ENCODE peak calls at places on chromosome 11, in seven cellular contexts. One of them, this sample, is unnamed.

GRCh38 chr11:73384871-73385692 is 8.9 kb downstream of the RELT start:
- DNase-seq in lower leg skin: no peak
- DNase-seq in stomach: peak
- DNase-seq in heart left ventricle: peak
- DNase-seq in OCI-LY7: peak
- DNase-seq in HCT116: no peak
- DNase-seq in fibroblast of villous mesenchyme: peak
- DNase-seq in this sample: peak

GRCh38 chr11:128813729-128814128 is 53.4 kb downstream of the KCNJ1 start:
- DNase-seq in lower leg skin: no peak
- DNase-seq in stomach: no peak
- DNase-seq in heart left ventricle: no peak
- DNase-seq in fibroblast of villous mesenchyme: no peak
- DNase-seq in OCI-LY7: no peak
- DNase-seq in HCT116: no peak
- DNase-seq in this sample: no peak

GRCh38 chr11:85076535-85077330 is 550.4 kb downstream of the DLG2 start:
- DNase-seq in lower leg skin: no peak
- DNase-seq in stomach: no peak
- DNase-seq in OCI-LY7: no peak
- DNase-seq in heart left ventricle: no peak
- DNase-seq in fibroblast of villous mesenchyme: no peak
- DNase-seq in HCT116: no peak
- DNase-seq in this sample: peak

GRCh38 chr11:14414470-14415461 is 55.8 kb upstream of the RRAS2 start:
- DNase-seq in OCI-LY7: no peak
- DNase-seq in lower leg skin: no peak
- DNase-seq in stomach: no peak
- DNase-seq in heart left ventricle: no peak
- DNase-seq in HCT116: no peak
- DNase-seq in fibroblast of villous mesenchyme: peak
- DNase-seq in this sample: no peak

GRCh38 chr11:8839957-8840945 is 70.7 kb upstream of the AKIP1 start:
- DNase-seq in HCT116: no peak
- DNase-seq in heart left ventricle: peak
- DNase-seq in stomach: peak
- DNase-seq in lower leg skin: no peak
- DNase-seq in fibroblast of villous mesenchyme: peak
- DNase-seq in OCI-LY7: no peak
- DNase-seq in this sample: peak

GRCh38 chr11:10654211-10655150 is 39.1 kb downstream of the IRAG1 start:
- DNase-seq in fibroblast of villous mesenchyme: peak
- DNase-seq in OCI-LY7: peak
- DNase-seq in stomach: no peak
- DNase-seq in heart left ventricle: no peak
- DNase-seq in HCT116: peak
- DNase-seq in lower leg skin: no peak
- DNase-seq in this sample: peak

GRCh38 chr11:73463359-73463758 is 87.2 kb downstream of the RELT start:
- DNase-seq in stomach: no peak
- DNase-seq in fibroblast of villous mesenchyme: peak
- DNase-seq in lower leg skin: no peak
- DNase-seq in OCI-LY7: no peak
- DNase-seq in heart left ventricle: no peak
- DNase-seq in HCT116: no peak
- DNase-seq in this sample: peak

GRCh38 chr11:117959438-117960149 is 26.6 kb upstream of the IL10RA start:
- DNase-seq in HCT116: no peak
- DNase-seq in fibroblast of villous mesenchyme: no peak
- DNase-seq in stomach: no peak
- DNase-seq in heart left ventricle: no peak
- DNase-seq in OCI-LY7: no peak
- DNase-seq in lower leg skin: no peak
- DNase-seq in this sample: no peak

GRCh38 chr11:118522571-118523072 is 4.7 kb upstream of the TTC36 start:
- DNase-seq in stomach: no peak
- DNase-seq in OCI-LY7: no peak
- DNase-seq in lower leg skin: no peak
- DNase-seq in heart left ventricle: no peak
- DNase-seq in fibroblast of villous mesenchyme: peak
- DNase-seq in HCT116: no peak
- DNase-seq in this sample: peak

DNA sequence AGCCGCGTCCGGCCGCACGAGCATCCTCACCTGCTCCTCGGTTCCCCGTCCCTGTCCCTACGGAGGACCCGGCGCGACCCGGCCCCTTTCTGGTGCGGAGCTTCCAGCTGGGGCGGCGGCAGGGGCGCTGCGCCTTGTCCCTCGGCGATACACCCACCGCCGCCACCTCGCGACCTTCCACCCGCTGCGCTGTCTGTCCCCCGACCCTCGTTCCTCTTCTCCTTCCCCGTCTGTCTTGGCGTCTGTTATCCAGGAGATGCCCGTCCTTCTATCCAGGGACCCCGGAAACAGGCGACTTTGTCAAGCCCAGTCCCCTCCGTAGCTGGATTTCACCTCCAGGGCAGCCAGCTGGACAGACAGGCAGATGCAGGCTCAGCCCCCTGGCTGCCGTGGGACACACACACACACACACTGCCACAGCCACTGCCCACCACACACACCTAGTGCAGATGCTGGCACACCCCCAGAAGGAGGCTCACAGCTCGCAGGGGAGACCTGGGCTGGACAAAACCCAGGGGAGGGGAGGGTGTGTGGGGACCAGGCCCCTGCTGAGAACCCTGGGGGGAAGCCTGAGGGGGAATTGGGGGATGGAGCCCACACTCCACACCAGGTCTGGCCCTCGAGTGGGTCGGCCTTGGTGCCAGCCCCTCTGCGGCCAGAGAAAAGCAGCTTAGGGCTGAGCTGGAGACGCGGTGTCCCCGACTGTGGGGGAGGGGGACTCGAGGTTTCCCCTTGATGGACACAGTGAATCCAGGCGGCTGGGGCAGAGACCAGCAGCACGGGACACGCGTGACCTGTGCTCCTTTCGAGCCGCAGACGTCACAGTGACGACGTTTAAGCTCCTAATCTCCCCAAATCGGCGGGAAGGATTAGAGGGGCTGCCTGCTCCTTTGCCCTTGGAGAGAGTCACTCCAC is 781 bp downstream of the DRD4 start:
- DNase-seq in OCI-LY7: no peak
- DNase-seq in heart left ventricle: no peak
- DNase-seq in stomach: no peak
- DNase-seq in lower leg skin: no peak
- DNase-seq in fibroblast of villous mesenchyme: peak
- DNase-seq in HCT116: no peak
- DNase-seq in this sample: no peak
- H3K4me3 ChIP-seq in OCI-LY7: no peak
- H3K4me3 ChIP-seq in heart left ventricle: peak
- H3K4me3 ChIP-seq in stomach: peak
- H3K4me3 ChIP-seq in lower leg skin: no peak
- H3K4me3 ChIP-seq in fibroblast of villous mesenchyme: no peak
- H3K4me3 ChIP-seq in HCT116: no peak
- H3K4me3 ChIP-seq in this sample: peak

DNA sequence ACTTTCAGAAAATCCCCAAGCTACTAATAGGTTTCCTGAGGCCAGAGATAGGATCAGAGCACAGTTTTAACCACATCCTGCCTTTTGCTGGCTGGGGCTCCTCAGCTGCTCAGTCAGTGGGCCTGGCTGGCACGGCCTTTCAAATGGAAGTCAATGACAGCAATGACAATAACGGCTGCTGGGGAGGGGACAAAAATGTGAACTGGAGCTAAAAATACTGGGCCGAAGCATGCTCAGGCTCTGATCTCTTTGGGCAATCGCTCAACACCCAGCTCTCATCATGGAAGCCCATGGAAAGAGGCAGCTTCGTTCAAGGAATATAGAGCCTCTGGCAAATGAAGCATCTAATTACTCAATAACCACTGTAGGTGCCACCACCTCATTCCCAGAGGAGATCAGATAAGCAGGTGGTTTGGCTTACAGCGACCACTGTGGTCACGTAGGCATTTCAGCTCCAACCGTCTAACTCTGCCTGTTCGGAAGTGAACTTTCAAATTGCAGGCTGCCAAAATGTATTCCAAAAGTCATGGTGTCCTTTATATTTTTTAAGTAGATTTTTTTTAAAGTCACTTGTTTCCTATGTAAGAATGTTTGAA is 14.3 kb downstream of the WT1 start:
- DNase-seq in lower leg skin: no peak
- DNase-seq in fibroblast of villous mesenchyme: no peak
- DNase-seq in HCT116: no peak
- DNase-seq in OCI-LY7: peak
- DNase-seq in stomach: no peak
- DNase-seq in heart left ventricle: peak
- DNase-seq in this sample: no peak
- H3K4me3 ChIP-seq in lower leg skin: no peak
- H3K4me3 ChIP-seq in fibroblast of villous mesenchyme: no peak
- H3K4me3 ChIP-seq in HCT116: no peak
- H3K4me3 ChIP-seq in OCI-LY7: no peak
- H3K4me3 ChIP-seq in stomach: no peak
- H3K4me3 ChIP-seq in heart left ventricle: no peak
- H3K4me3 ChIP-seq in this sample: no peak

GRCh38 chr11:36488096-36488495 is 22.0 kb downstream of the TRAF6 start:
- DNase-seq in HCT116: no peak
- DNase-seq in heart left ventricle: no peak
- DNase-seq in fibroblast of villous mesenchyme: no peak
- DNase-seq in OCI-LY7: peak
- DNase-seq in lower leg skin: no peak
- DNase-seq in stomach: no peak
- DNase-seq in this sample: no peak

GRCh38 chr11:36493332-36493731 is 16.7 kb downstream of the TRAF6 start:
- DNase-seq in lower leg skin: no peak
- DNase-seq in stomach: no peak
- DNase-seq in OCI-LY7: no peak
- DNase-seq in heart left ventricle: no peak
- DNase-seq in HCT116: no peak
- DNase-seq in fibroblast of villous mesenchyme: no peak
- DNase-seq in this sample: no peak

GRCh38 chr11:36487619-36488018 is 22.5 kb downstream of the TRAF6 start:
- DNase-seq in OCI-LY7: peak
- DNase-seq in stomach: no peak
- DNase-seq in HCT116: no peak
- DNase-seq in heart left ventricle: no peak
- DNase-seq in fibroblast of villous mesenchyme: no peak
- DNase-seq in lower leg skin: no peak
- DNase-seq in this sample: no peak

GRCh38 chr11:36490026-36490806 is 19.9 kb downstream of the TRAF6 start:
- DNase-seq in lower leg skin: no peak
- DNase-seq in HCT116: no peak
- DNase-seq in heart left ventricle: no peak
- DNase-seq in OCI-LY7: no peak
- DNase-seq in stomach: no peak
- DNase-seq in fibroblast of villous mesenchyme: no peak
- DNase-seq in this sample: no peak

DNA sequence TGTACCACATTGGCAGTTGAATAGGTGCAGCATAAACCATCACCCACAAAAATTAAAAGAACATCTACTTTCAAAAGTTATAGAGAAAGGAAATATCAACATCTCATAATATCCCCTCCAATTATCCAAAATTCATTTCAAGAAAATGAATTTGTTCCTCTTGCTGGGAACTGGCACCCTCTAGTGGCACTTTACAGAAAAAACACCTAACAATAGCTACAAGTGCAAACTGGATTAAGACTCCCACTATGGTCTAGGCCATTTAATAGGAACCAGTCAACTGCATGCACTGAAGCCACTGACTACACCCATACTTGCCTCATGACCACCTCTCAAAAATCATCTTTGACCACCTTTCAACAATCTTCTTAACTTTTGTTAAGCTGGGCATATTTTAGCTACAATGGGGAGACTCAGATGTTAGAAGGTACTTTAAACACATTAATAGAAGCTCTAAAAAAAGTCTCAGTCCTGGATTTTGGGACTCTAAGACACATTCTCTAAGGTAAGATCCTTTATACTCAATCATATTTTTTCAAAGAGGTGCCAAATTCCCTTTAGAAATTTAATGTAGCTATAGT is 17.3 kb downstream of the TRAF6 start:
- DNase-seq in stomach: no peak
- DNase-seq in HCT116: peak
- DNase-seq in heart left ventricle: no peak
- DNase-seq in lower leg skin: no peak
- DNase-seq in fibroblast of villous mesenchyme: peak
- DNase-seq in OCI-LY7: peak
- DNase-seq in this sample: peak
- H3K4me3 ChIP-seq in stomach: no peak
- H3K4me3 ChIP-seq in HCT116: no peak
- H3K4me3 ChIP-seq in heart left ventricle: no peak
- H3K4me3 ChIP-seq in lower leg skin: no peak
- H3K4me3 ChIP-seq in fibroblast of villous mesenchyme: no peak
- H3K4me3 ChIP-seq in OCI-LY7: no peak
- H3K4me3 ChIP-seq in this sample: no peak

GRCh38 chr11:29781268-29781667 is 235.6 kb downstream of the KCNA4 start:
- DNase-seq in stomach: no peak
- DNase-seq in heart left ventricle: peak
- DNase-seq in fibroblast of villous mesenchyme: no peak
- DNase-seq in HCT116: no peak
- DNase-seq in OCI-LY7: no peak
- DNase-seq in lower leg skin: no peak
- DNase-seq in this sample: no peak
- H3K4me3 ChIP-seq in stomach: no peak
- H3K4me3 ChIP-seq in heart left ventricle: peak
- H3K4me3 ChIP-seq in fibroblast of villous mesenchyme: no peak
- H3K4me3 ChIP-seq in HCT116: no peak
- H3K4me3 ChIP-seq in OCI-LY7: no peak
- H3K4me3 ChIP-seq in lower leg skin: no peak
- H3K4me3 ChIP-seq in this sample: no peak

GRCh38 chr11:59175104-59175503 is 3.2 kb downstream of the DTX4 start:
- DNase-seq in fibroblast of villous mesenchyme: no peak
- DNase-seq in OCI-LY7: no peak
- DNase-seq in heart left ventricle: no peak
- DNase-seq in lower leg skin: no peak
- DNase-seq in HCT116: no peak
- DNase-seq in stomach: no peak
- DNase-seq in this sample: peak
- H3K4me3 ChIP-seq in fibroblast of villous mesenchyme: no peak
- H3K4me3 ChIP-seq in OCI-LY7: no peak
- H3K4me3 ChIP-seq in heart left ventricle: no peak
- H3K4me3 ChIP-seq in lower leg skin: no peak
- H3K4me3 ChIP-seq in HCT116: no peak
- H3K4me3 ChIP-seq in stomach: no peak
- H3K4me3 ChIP-seq in this sample: peak

GRCh38 chr11:95248666-95249467 is 17.9 kb upstream of the SESN3 start:
- DNase-seq in stomach: no peak
- DNase-seq in fibroblast of villous mesenchyme: no peak
- DNase-seq in HCT116: no peak
- DNase-seq in lower leg skin: no peak
- DNase-seq in OCI-LY7: peak
- DNase-seq in heart left ventricle: no peak
- DNase-seq in this sample: no peak

GRCh38 chr11:95257596-95257995 is 26.6 kb upstream of the SESN3 start:
- DNase-seq in lower leg skin: no peak
- DNase-seq in HCT116: no peak
- DNase-seq in fibroblast of villous mesenchyme: no peak
- DNase-seq in OCI-LY7: peak
- DNase-seq in stomach: no peak
- DNase-seq in heart left ventricle: no peak
- DNase-seq in this sample: no peak

GRCh38 chr11:95256204-95256819 is 25.3 kb upstream of the SESN3 start:
- DNase-seq in lower leg skin: no peak
- DNase-seq in HCT116: no peak
- DNase-seq in heart left ventricle: no peak
- DNase-seq in stomach: no peak
- DNase-seq in OCI-LY7: peak
- DNase-seq in fibroblast of villous mesenchyme: peak
- DNase-seq in this sample: no peak

GRCh38 chr11:95255523-95256165 is 24.6 kb upstream of the SESN3 start:
- DNase-seq in stomach: no peak
- DNase-seq in fibroblast of villous mesenchyme: no peak
- DNase-seq in OCI-LY7: peak
- DNase-seq in HCT116: no peak
- DNase-seq in heart left ventricle: no peak
- DNase-seq in lower leg skin: no peak
- DNase-seq in this sample: no peak

GRCh38 chr11:95254139-95254704 is 23.2 kb upstream of the SESN3 start:
- DNase-seq in OCI-LY7: peak
- DNase-seq in heart left ventricle: peak
- DNase-seq in HCT116: peak
- DNase-seq in lower leg skin: peak
- DNase-seq in fibroblast of villous mesenchyme: peak
- DNase-seq in stomach: peak
- DNase-seq in this sample: peak
- H3K4me3 ChIP-seq in OCI-LY7: peak
- H3K4me3 ChIP-seq in heart left ventricle: peak
- H3K4me3 ChIP-seq in HCT116: peak
- H3K4me3 ChIP-seq in lower leg skin: no peak
- H3K4me3 ChIP-seq in fibroblast of villous mesenchyme: peak
- H3K4me3 ChIP-seq in stomach: peak
- H3K4me3 ChIP-seq in this sample: peak

This sample was measured in adipocyte.